ENCODE peak calls at places on chromosomes 11 and 22, in four cellular contexts. K is OCI-LY7, T is ovary, B is neural progenitor cell. A is an unnamed sample. For H3K4me1, the result is how much of the 10 kb centered on the place peaks cover.

GRCh38 chr11:70522613-70523311 is 124.4 kb downstream of the CTTN start:
- DNase-seq in T (no peak), B (peak), K (no peak), A (peak)

GRCh38 chr11:76658651-76659650 is 11.6 kb downstream of the LRRC32 start:
- DNase-seq in K (no peak), T (peak), B (no peak), A (peak)

GRCh38 chr11:35529971-35530495 is 4.6 kb upstream of the PAMR1 start:
- DNase-seq in K (no peak), B (no peak), T (no peak), A (no peak)

GRCh38 chr22:38262051-38262795 is 10.6 kb downstream of the TMEM184B start:
- DNase-seq in K (peak), T (no peak), B (peak), A (peak)

GRCh38 chr11:117117681-117118080 is 19.5 kb upstream of the SIK3 start:
- DNase-seq in B (no peak), K (no peak), T (no peak), A (no peak)

GRCh38 chr11:72633068-72633467 is 41.2 kb downstream of the PDE2A start:
- DNase-seq in K (no peak), T (no peak), B (no peak), A (no peak)

GRCh38 chr22:32533265-32534068 is 58.9 kb downstream of the FBXO7 start:
- DNase-seq in K (no peak), T (no peak), B (no peak), A (no peak)

GRCh38 chr11:75797796-75798195 is 17.2 kb upstream of the UVRAG start:
- DNase-seq in T (no peak), K (no peak), B (no peak), A (no peak)

GRCh38 chr11:18064035-18064434 is 18.0 kb upstream of the TPH1 start:
- DNase-seq in B (no peak), K (no peak), T (no peak), A (no peak)

GRCh38 chr11:613369-613968 is 2.3 kb downstream of the IRF7 start:
- DNase-seq in T (no peak), B (peak), K (peak), A (peak)

GRCh38 chr22:43566021-43566420 is 154.2 kb downstream of the MPPED1 start:
- DNase-seq in T (no peak), B (no peak), K (no peak), A (no peak)

GRCh38 chr11:120064341-120064740 is 73.6 kb downstream of the TRIM29 start:
- DNase-seq in T (no peak), B (no peak), K (no peak), A (no peak)

GRCh38 chr11:31802990-31803812 is 7.9 kb downstream of the PAX6 start:
- DNase-seq in B (peak), K (no peak), T (no peak), A (no peak)

GRCh38 chr11:74306440-74307175 is 4.8 kb downstream of the P4HA3 start:
- DNase-seq in T (no peak), K (no peak), B (no peak), A (no peak)

GRCh38 chr11:112963368-112963955 is 2.2 kb downstream of the NCAM1 start:
- DNase-seq in T (peak), K (no peak), B (peak), A (peak)

GRCh38 chr11:61860054-61860903 is 31.1 kb downstream of the FADS3 start:
- DNase-seq in B (no peak), T (peak), K (no peak), A (no peak)

GRCh38 chr11:4180441-4181183 is 86.0 kb downstream of the RRM1 start:
- DNase-seq in B (no peak), K (no peak), T (no peak), A (no peak)

GRCh38 chr22:23791737-23792645 is 5.2 kb downstream of the SMARCB1 start:
- DNase-seq in K (no peak), T (no peak), B (no peak), A (no peak)

GRCh38 chr11:35144103-35144741 is 5.3 kb downstream of the CD44 start:
- DNase-seq in K (peak), B (no peak), T (no peak), A (peak)

GRCh38 chr11:47488111-47488510 is 39.2 kb upstream of the RAPSN start:
- DNase-seq in K (no peak), T (no peak), B (no peak), A (no peak)

GRCh38 chr11:35165416-35166368 is 26.7 kb downstream of the CD44 start:
- DNase-seq in K (peak), B (peak), T (no peak), A (no peak)

GRCh38 chr11:72896431-72896830 is 82.2 kb downstream of the ATG16L2 start:
- DNase-seq in B (no peak), K (no peak), T (no peak), A (no peak)

GRCh38 chr11:93741882-93742226 is 382 bp downstream of the C11orf54 start:
- DNase-seq in T (no peak), B (peak), K (no peak), A (no peak)

GRCh38 chr11:117993988-117994741 is 8.0 kb downstream of the IL10RA start:
- DNase-seq in B (no peak), K (no peak), T (no peak), A (no peak)

GRCh38 chr22:29348956-29349355 is 33.5 kb upstream of the RASL10A start:
- DNase-seq in B (no peak), K (no peak), T (no peak), A (no peak)

GRCh38 chr11:36227044-36227443 is 62.2 kb downstream of the COMMD9 start:
- DNase-seq in K (no peak), T (no peak), B (no peak), A (no peak)

GRCh38 chr11:62458212-62459002 is 39.6 kb downstream of the SCGB1A1 start:
- DNase-seq in B (no peak), K (no peak), T (no peak), A (no peak)

GRCh38 chr22:48104102-48104738 is 1341.8 kb downstream of the TBC1D22A start:
- DNase-seq in B (no peak), K (no peak), T (no peak), A (no peak)

GRCh38 chr11:122731500-122731913 is 76.0 kb downstream of the UBASH3B start:
- DNase-seq in B (no peak), T (no peak), K (no peak), A (no peak)

GRCh38 chr11:18705651-18706281 is 7.2 kb downstream of the TMEM86A start:
- DNase-seq in K (no peak), T (peak), B (no peak), A (peak)

GRCh38 chr22:33837806-33838205 is 82.5 kb downstream of the LARGE1 start:
- DNase-seq in K (no peak), T (no peak), B (no peak), A (no peak)

GRCh38 chr11:79864882-79865281 is 424.1 kb upstream of the TENM4 start:
- DNase-seq in T (no peak), B (no peak), K (no peak), A (no peak)

GRCh38 chr22:19891350-19892248 is 36.9 kb upstream of the GNB1L start:
- DNase-seq in K (peak), T (no peak), B (peak), A (no peak)

GRCh38 chr11:45079943-45080719 is 66.3 kb upstream of the PRDM11 start:
- DNase-seq in T (no peak), K (peak), B (no peak), A (no peak)

GRCh38 chr11:45086526-45086925 is 59.9 kb upstream of the PRDM11 start:
- DNase-seq in B (no peak), T (no peak), K (no peak), A (no peak)

GRCh38 chr11:45085657-45086501 is 60.6 kb upstream of the PRDM11 start:
- DNase-seq in T (no peak), K (no peak), B (peak), A (no peak)

GRCh38 chr11:45082744-45083543 is 63.5 kb upstream of the PRDM11 start:
- DNase-seq in B (no peak), K (peak), T (no peak), A (no peak)

GRCh38 chr11:45083544-45084087 is 62.8 kb upstream of the PRDM11 start:
- DNase-seq in K (peak), B (peak), T (no peak), A (no peak)
- H3K4me1 ChIP-seq in K (half or more), B (half or more), T (under half), A (under half)

DNA sequence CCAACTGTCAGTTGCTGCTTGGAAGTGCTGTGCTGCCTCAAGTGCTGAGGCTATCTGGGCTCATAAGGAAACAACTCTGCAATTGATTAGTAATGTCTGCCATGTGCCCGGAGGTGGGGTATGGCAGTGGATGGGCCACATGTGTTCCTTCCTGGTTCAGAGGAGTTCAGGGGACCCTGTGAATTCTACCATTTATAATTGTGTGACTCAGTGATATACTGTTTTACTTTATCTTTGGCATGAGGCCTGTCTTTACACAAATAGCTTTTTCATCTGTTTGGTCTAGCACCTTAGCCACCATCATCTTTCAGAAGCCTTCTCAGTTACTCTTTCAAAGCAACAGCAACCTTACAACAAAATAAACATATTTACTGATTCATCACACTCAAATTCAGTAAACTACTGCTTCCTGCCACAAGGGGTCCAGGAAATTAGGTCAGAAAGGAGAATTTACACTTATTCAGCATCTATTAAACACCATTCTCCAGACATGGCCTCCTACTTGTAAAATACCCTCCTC is 20.9 kb downstream of the DKK3 start:
- DNase-seq in K (peak), B (no peak), T (no peak), A (no peak)
- TF ChIP-seq CTCF in K (peak), B (peak), T (no peak), A (peak)

DNA sequence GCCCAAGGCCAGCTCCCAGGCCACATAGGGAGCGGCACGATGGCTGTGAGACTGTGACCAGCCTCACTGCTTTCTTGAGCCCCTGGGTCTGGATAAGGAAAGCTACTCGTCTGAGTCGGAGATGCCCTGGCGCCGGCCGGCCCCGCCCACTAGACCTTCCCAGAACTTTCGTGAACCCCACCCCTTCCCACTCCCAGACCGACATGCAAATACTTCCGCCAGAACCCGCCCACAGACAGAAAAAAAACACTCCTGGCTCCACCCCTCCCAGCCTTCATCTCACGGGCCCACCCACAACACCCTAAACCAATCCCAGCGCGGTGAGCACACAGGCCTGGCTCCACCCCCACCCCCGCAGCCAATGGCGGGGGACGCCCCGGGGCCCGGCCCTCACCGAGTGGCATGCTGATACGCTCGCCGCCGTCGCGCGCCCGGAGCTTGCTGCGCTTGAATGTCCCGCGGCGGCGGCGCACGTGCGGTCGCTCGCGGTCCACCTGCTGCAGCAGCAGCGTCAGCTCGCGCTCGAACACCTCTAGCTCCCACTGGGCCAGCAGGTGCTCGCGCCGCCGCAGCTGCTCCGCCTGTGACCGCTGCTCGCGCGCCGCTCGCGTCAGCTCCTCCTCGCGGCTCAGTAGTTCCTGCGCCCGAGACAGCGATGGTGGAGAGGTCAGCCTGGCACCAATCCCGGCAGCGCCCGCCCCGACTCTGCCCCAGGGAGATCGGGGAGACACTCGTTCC is 7.0 kb downstream of the MAP3K11 start:
- DNase-seq in B (peak), K (peak), T (peak), A (peak)
- H3K4me3 ChIP-seq in B (peak), K (no peak), T (peak), A (peak)

GRCh38 chr22:27986937-27987336 is 67.9 kb upstream of the PITPNB start:
- DNase-seq in B (no peak), K (no peak), T (no peak), A (no peak)
- H3K4me1 ChIP-seq in B (under half), K (half or more), T (under half), A (under half)

GRCh38 chr22:37098976-37099577 is 10.4 kb downstream of the TMPRSS6 start:
- DNase-seq in K (peak), B (peak), T (no peak), A (no peak)
- TF ChIP-seq CTCF in K (peak), B (peak), T (no peak), A (peak)

DNA sequence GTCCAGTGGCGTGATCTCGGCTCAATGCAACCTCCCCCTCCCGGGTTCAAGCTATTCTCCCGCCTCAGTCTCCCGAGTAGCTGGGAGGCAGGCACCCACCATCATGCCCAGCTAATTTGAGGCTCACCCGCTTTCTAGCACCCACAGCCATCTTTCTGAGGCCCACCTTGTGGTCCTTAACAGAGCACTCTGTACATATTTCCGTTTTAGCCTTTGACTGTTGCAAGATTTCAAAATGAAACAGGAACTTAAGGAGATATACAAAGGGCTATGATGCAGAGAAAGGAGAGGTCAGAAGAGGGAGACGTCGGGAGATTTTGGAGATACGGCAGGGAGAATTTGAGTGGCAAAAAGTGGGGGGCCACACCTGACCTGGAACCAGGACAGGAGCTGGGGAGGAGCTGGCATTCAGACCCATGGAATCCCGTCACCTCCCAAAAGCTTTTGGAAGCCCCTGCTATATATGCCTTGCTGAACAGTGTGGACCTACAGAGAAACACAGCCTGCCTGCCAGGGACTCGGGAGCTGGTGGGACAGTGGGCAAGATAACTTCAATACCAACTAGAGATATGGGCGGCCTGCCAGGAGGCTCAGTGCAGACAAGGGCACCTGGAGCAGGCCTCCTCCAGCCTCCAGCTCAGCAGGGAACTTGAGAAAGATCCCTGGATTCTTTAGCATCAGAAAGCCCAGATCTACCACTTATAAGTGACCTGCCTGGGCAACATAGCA is 8.0 kb upstream of the CLCF1 start:
- DNase-seq in K (peak), B (no peak), T (peak), A (no peak)
- H3K4me3 ChIP-seq in K (peak), B (no peak), T (no peak), A (no peak)

DNA sequence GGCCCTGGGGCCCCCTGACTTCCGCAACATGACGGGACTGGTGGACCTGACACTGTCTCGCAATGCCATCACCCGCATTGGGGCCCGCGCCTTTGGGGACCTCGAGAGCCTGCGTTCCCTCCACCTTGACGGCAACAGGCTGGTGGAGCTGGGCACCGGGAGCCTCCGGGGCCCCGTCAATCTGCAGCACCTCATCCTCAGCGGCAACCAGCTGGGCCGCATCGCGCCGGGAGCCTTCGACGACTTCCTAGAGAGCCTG is 992 bp downstream of the LRFN4 start:
- DNase-seq in B (no peak), T (no peak), K (no peak), A (no peak)
- H3K4me1 ChIP-seq in B (under half), T (under half), K (under half), A (under half)

DNA sequence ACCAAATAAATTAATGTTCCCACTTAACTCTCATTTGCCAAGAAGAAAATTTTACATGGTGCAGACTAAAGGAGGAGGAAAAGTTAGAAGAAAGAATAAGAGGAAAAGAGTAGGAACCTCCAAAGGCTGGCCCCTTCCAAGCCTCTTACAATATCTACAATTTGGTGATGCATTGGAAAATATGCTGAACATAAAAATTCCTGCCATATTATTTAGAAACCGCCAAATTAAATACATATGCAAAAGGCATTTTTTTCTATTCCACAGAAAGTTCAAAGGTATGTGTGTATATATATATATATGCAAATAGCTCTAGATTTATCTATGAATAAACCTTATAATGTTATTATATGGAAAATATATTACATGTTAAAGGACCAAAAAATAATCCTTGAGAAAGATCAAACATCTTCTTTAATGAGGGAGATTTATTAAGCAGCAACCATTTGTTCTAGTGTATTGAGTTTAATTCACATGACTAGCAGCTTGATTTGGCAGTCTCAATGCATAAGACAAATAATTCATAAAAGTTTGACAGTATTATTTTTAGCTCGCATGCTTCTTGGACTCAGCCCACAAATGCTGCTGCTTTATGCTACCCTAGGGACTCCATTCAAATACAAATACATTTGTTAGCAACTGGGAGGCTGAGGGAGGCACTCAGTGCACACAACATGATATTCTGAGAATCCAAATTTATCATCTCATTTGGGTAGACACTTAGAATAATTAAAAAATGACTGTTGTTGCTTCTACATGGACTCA is 184.9 kb downstream of the SBF2 start:
- DNase-seq in T (peak), K (no peak), B (no peak), A (no peak)
- TF ChIP-seq CTCF in T (no peak), K (no peak), B (no peak), A (no peak)

DNA sequence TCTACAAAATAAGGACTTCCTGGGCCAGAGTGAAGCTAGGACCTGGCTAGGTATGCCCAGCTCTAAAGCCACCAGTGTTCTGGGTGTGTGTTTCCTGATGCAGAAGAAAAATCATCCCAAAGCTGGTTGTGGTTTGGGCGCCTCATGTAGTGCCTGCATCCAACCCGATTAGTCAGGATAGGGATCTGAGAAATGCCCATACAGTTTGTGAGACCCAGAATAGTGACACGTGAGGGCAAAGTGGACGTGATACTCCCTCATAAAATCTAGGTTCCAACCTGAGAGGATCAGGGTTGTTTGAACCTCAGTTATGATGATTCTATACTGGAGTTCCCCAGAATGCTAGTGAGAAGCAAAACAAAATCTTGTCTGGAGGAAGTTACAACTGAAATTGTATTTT is 238.4 kb downstream of the TBC1D22A start:
- DNase-seq in T (no peak), B (no peak), K (no peak), A (no peak)
- H3K4me3 ChIP-seq in T (no peak), B (no peak), K (no peak), A (no peak)

GRCh38 chr11:57424802-57425564 is 1.9 kb downstream of the SLC43A3 start:
- DNase-seq in B (peak), T (peak), K (peak), A (peak)
- H3K4me1 ChIP-seq in B (under half), T (under half), K (under half), A (under half)

A was measured in upper lobe of right lung.